ENCODE peak calls at places on chromosomes 13 and 19, in eight cellular contexts. C, Q, Z, H, X, G, Y and O are unnamed samples.

GRCh38 chr13:47508518-47509228 is 492.4 kb downstream of the SUCLA2 start:
- DNase-seq in H (no peak), G (no peak), Q (no peak), X (no peak), Z (peak), Y (no peak), C (no peak), O (no peak)

GRCh38 chr13:94967183-94968039 is 255.1 kb upstream of the SOX21 start:
- DNase-seq in C (peak), H (no peak), Q (no peak), G (no peak), Z (no peak), X (no peak), Y (peak), O (no peak)

GRCh38 chr13:98312606-98313005 is 135.5 kb upstream of the RNF113B start:
- DNase-seq in X (no peak), Z (no peak), G (no peak), H (no peak), Q (no peak), Y (no peak), C (no peak), O (no peak)

GRCh38 chr13:50760751-50761150 is 82.7 kb downstream of the DLEU7 start:
- DNase-seq in Q (no peak), Z (no peak), Y (no peak), X (no peak), G (no peak), C (no peak), H (no peak), O (no peak)

GRCh38 chr19:48830088-48830487 is 6.2 kb downstream of the HSD17B14 start:
- DNase-seq in X (no peak), Z (no peak), H (no peak), Y (no peak), Q (no peak), G (no peak), C (no peak), O (no peak)

GRCh38 chr19:58170860-58171259 is 12.0 kb upstream of the ZNF274 start:
- DNase-seq in Z (peak), C (no peak), H (no peak), Q (peak), X (no peak), G (no peak), Y (peak), O (no peak)

GRCh38 chr13:79749985-79750551 is 269.1 kb downstream of the NDFIP2 start:
- DNase-seq in G (no peak), Q (peak), H (peak), Z (peak), X (peak), Y (peak), C (no peak), O (no peak)

GRCh38 chr13:54144809-54145208 is 1116.2 kb downstream of the OLFM4 start:
- DNase-seq in X (no peak), G (no peak), C (no peak), Z (no peak), H (no peak), Q (no peak), Y (no peak), O (no peak)

GRCh38 chr19:55467236-55468053 is 2.9 kb upstream of the C19orf85 start:
- DNase-seq in C (peak), G (no peak), H (peak), Y (peak), Q (no peak), Z (no peak), X (peak), O (peak)

GRCh38 chr19:54439174-54439851 is 9.7 kb upstream of the LENG8 start:
- DNase-seq in C (peak), Y (peak), G (peak), X (peak), Z (peak), H (peak), Q (peak), O (no peak)

GRCh38 chr19:35419046-35419445 is 29.0 kb upstream of the FFAR2 start:
- DNase-seq in G (no peak), C (no peak), Q (no peak), H (no peak), Z (no peak), Y (no peak), X (no peak), O (no peak)

GRCh38 chr13:37648604-37649003 is 50.0 kb upstream of the POSTN start:
- DNase-seq in C (no peak), X (no peak), Z (peak), H (no peak), Q (peak), G (no peak), Y (peak), O (no peak)

GRCh38 chr13:112467236-112467635 is 91.1 kb downstream of the SPACA7 start:
- DNase-seq in X (no peak), H (no peak), Y (no peak), Q (no peak), Z (no peak), G (no peak), C (no peak), O (no peak)

GRCh38 chr19:7679017-7679720 is 1.5 kb upstream of the TRAPPC5 start:
- DNase-seq in H (peak), Z (peak), Q (no peak), C (peak), Y (no peak), X (no peak), G (no peak), O (no peak)

GRCh38 chr13:112767506-112768471 is 78.0 kb downstream of the ATP11A start:
- DNase-seq in X (no peak), G (no peak), H (peak), Q (no peak), Y (no peak), C (no peak), Z (no peak), O (no peak)

GRCh38 chr19:42272989-42273406 is 3.9 kb downstream of the CIC start:
- DNase-seq in G (peak), Z (no peak), Q (no peak), H (peak), C (no peak), X (no peak), Y (no peak), O (no peak)

GRCh38 chr13:80259159-80259558 is 81.8 kb downstream of the SPRY2 start:
- DNase-seq in Q (no peak), Z (no peak), H (peak), Y (no peak), G (no peak), C (no peak), X (no peak), O (no peak)

GRCh38 chr19:9178901-9179300 is at the start of gene OR7D2:
- DNase-seq in X (no peak), Q (no peak), G (no peak), Z (peak), Y (no peak), H (no peak), C (no peak), O (no peak)

GRCh38 chr13:90299238-90299637 is 1048.2 kb upstream of the MIR17HG start:
- DNase-seq in C (no peak), H (no peak), X (no peak), Q (no peak), Z (no peak), G (no peak), Y (no peak), O (no peak)

GRCh38 chr13:114161644-114162532 is 17.2 kb upstream of the CFAP97D2 start:
- DNase-seq in G (peak), H (peak), C (no peak), Z (peak), Q (no peak), X (peak), Y (peak), O (no peak)

GRCh38 chr13:62598708-62599107 is 1183.1 kb upstream of the PCDH20 start:
- DNase-seq in X (no peak), C (no peak), Z (no peak), Q (no peak), G (no peak), Y (no peak), H (no peak), O (no peak)

GRCh38 chr19:16021796-16022195 is 54.5 kb upstream of the TPM4 start:
- DNase-seq in G (no peak), Y (no peak), Q (no peak), Z (no peak), H (no peak), C (no peak), X (no peak), O (no peak)

GRCh38 chr19:5345895-5346386 is 5.3 kb upstream of the PTPRS start:
- DNase-seq in G (no peak), Q (peak), H (no peak), X (no peak), C (peak), Z (peak), Y (peak), O (no peak)

GRCh38 chr13:29449726-29450125 is 145.8 kb downstream of the SLC7A1 start:
- DNase-seq in X (no peak), H (no peak), Y (no peak), C (no peak), Q (no peak), G (no peak), Z (no peak), O (no peak)

GRCh38 chr19:53927745-53928144 is 18.7 kb downstream of the CACNG7 start:
- DNase-seq in Y (peak), C (peak), H (no peak), Z (peak), X (no peak), Q (peak), G (no peak), O (no peak)

GRCh38 chr13:29522044-29522685 is 73.3 kb downstream of the SLC7A1 start:
- DNase-seq in Y (peak), G (no peak), C (no peak), Q (peak), H (no peak), Z (no peak), X (peak), O (no peak)

GRCh38 chr13:35791191-35791902 is 314.9 kb upstream of the MAB21L1 start:
- DNase-seq in Q (no peak), X (peak), Y (peak), H (no peak), Z (peak), G (no peak), C (no peak), O (no peak)

GRCh38 chr13:99610702-99611289 is 109.5 kb downstream of the TM9SF2 start:
- DNase-seq in Y (no peak), C (no peak), G (no peak), Q (no peak), X (no peak), H (no peak), Z (no peak), O (no peak)

GRCh38 chr13:75633285-75633684 is 2.8 kb upstream of the LMO7 start:
- DNase-seq in H (no peak), X (no peak), C (no peak), Q (peak), Z (peak), Y (peak), G (no peak), O (no peak)

GRCh38 chr13:44158741-44159632 is 214.6 kb upstream of the SERP2 start:
- DNase-seq in H (no peak), C (no peak), Q (no peak), G (no peak), Y (peak), X (no peak), Z (no peak), O (no peak)

GRCh38 chr19:37987356-37988332 is 80.6 kb downstream of the SIPA1L3 start:
- DNase-seq in G (no peak), Z (no peak), X (no peak), Y (no peak), H (no peak), Q (no peak), C (no peak), O (no peak)
- TF ChIP-seq CTCF in G (peak), Z (peak), X (no peak), Y (peak), H (no peak), Q (peak), C (peak), O (no peak)

GRCh38 chr19:3157096-3157845 is 21.3 kb upstream of the S1PR4 start:
- DNase-seq in C (no peak), X (no peak), Q (no peak), Z (no peak), H (no peak), G (no peak), Y (no peak), O (no peak)
- TF ChIP-seq CTCF in C (no peak), X (no peak), Q (no peak), Z (no peak), H (no peak), G (no peak), Y (no peak), O (no peak)

DNA sequence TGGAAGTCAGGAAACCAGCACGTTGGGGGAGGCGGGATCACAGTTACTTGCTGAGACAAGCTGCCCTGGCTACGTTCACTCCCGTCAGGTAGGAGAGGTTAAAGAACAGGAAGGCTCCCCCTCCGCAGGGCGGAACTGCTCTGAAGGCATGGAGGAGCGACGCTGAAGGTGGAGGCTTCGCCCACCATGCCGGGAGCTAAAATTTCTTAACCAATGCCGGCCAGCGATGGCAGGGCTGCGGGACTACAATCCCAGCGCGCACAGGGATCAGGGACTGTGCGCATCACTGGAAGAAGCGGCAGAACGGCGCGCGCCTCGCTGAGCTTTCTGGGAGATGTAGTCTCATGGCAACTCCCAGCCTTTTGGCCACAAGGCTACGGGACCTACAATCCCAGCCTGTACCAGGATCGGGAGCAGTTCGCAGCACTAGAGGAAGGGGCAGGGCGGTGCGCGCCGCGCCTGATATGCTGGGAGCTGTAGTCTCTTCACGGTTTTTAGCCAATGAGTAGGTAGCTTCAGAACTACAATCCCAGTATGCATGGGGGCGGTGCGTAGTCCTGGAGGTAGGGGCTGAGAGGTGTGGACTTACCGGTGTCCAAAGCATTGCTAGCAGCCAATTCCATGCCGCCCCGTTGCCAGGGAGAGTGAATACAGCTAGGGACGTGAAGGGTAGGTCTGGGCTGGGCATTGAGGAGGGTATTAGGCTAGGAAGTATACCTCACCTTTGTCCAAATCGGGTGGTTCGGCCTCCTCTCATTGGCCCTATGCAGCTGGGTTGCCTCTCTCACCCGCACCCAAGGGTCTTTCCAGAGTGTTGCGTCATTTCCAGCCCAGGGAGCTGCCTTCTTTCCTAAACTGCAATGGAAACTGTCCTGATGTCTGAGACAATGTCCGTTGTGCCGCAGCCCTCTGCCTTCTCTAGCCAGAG is 12.8 kb upstream of the ZNF682 start:
- DNase-seq in G (peak), Y (peak), C (peak), X (peak), Q (peak), Z (peak), H (peak), O (peak)
- TF ChIP-seq CTCF in G (no peak), Y (peak), C (no peak), X (no peak), Q (peak), Z (no peak), H (no peak), O (no peak)

GRCh38 chr13:72808917-72809500 is 27.1 kb downstream of the PIBF1 start:
- DNase-seq in Q (no peak), Y (no peak), G (no peak), X (no peak), H (no peak), Z (peak), C (no peak), O (no peak)
- TF ChIP-seq CTCF in Q (no peak), Y (peak), G (peak), X (no peak), H (peak), Z (peak), C (no peak), O (peak)

GRCh38 chr19:40689339-40690049 is 957 bp downstream of the NUMBL start:
- DNase-seq in X (no peak), C (no peak), G (peak), H (peak), Z (peak), Q (peak), Y (peak), O (no peak)
- TF ChIP-seq CTCF in X (no peak), C (no peak), G (no peak), H (no peak), Z (no peak), Q (no peak), Y (no peak), O (no peak)

DNA sequence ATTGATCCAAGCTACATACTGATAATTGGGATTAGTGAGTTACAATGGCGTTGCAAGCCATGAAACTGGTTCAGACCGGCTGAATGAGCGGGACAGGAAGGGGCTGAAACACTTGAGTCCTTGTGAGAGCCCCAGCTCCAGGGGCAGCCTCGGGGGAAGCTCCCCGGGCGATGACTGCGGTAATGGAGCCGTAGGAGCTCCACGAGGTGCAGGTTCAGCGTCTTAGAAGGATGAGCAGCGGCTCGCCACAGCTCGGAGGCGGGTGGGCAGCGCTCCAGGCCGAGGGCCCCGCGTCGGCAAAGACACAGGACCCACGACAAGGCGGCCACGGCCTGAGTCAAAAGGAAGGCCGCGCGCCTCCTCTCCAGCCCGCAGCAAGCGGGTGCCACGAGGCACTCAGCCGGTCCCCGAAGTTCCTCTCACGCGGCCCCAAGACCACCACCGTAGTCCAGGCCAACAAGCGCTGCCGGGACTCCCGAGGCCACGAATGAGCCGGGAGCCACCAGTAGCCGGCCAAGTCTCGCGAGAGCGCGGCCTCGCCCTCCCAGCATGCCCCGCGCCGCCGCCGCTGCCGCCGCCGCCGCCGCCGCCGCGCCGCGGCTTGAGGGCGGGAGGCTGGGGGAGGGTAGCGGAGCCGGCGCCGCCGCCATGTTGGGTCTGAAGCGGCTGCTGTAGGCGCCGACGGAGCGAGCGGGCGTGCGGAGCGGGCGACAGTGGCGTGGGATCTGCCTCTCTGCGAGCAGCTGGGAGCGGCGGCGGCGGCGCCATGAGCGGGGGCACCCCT is at the start of gene LSM14A:
- DNase-seq in G (peak), X (peak), H (peak), Q (peak), C (peak), Y (peak), Z (peak), O (peak)
- TF ChIP-seq CTCF in G (no peak), X (peak), H (no peak), Q (no peak), C (no peak), Y (no peak), Z (no peak), O (no peak)

GRCh38 chr13:87889241-87889640 is 218.1 kb downstream of the SLITRK5 start:
- DNase-seq in H (no peak), Y (no peak), G (no peak), Z (no peak), C (no peak), Q (no peak), X (no peak), O (no peak)

GRCh38 chr13:87893186-87893585 is 222.0 kb downstream of the SLITRK5 start:
- DNase-seq in H (no peak), X (no peak), Y (no peak), Q (no peak), Z (no peak), G (no peak), C (no peak), O (no peak)

DNA sequence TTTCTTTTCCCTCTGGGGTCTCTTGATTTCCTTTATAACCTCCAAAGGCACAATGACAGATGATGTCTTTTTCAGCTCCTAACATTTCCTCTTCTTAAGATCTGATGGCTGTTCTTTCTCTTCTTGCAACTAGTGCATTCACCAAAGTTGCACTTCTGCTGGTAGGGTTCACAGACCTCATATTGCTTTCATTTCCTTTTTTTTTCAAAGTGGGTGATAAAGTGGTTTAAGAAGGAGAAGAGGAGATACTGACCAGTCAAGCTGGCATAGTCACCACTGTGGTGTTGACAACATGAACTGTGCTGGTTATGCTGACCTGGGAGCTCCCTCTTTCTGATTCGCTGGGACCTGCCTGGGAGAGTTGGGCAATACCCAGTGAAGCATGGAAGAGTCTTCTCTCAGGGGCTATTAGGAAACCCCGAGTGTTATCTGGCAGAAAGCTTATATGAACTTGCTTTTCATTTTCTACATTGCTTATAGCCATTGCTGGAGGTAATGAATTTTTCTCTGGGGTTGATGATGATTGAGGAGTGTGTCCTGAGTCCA is 222.9 kb downstream of the SLITRK5 start:
- DNase-seq in Y (no peak), Q (no peak), G (no peak), C (no peak), X (no peak), H (no peak), Z (no peak), O (no peak)
- TF ChIP-seq CTCF in Y (no peak), Q (no peak), G (no peak), C (no peak), X (no peak), H (no peak), Z (no peak), O (no peak)

GRCh38 chr13:24308068-24308445 is 1.3 kb upstream of the C1QTNF9 start:
- DNase-seq in X (no peak), Z (no peak), C (no peak), Y (no peak), H (no peak), G (no peak), Q (no peak), O (no peak)

GRCh38 chr13:24308488-24309020 is 826 bp upstream of the C1QTNF9 start:
- DNase-seq in Q (no peak), Z (no peak), H (no peak), C (no peak), Y (no peak), X (no peak), G (no peak), O (no peak)

GRCh38 chr13:24313449-24313848 is 4.1 kb downstream of the C1QTNF9 start:
- DNase-seq in C (no peak), Q (peak), X (no peak), Y (no peak), G (no peak), Z (no peak), H (no peak), O (no peak)
- TF ChIP-seq CTCF in C (no peak), Q (peak), X (no peak), Y (peak), G (peak), Z (no peak), H (no peak), O (no peak)

DNA sequence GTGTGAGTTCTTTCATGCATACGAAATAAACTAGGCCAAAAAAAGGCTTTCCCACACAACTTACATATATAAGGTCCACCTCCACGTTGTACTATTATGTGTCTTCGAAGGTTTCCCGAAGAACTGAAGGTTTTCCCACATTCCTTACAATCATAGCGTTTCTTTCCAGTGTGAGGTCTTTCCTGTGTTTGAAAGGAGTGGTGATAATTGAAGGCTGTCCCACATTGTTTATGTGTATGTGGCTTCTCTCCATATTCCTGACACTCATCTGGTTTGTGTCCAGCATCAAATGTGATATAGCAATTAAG is 14.6 kb downstream of the ZNF442 start:
- DNase-seq in H (no peak), C (no peak), Z (no peak), Y (no peak), G (no peak), Q (no peak), X (no peak), O (no peak)
- TF ChIP-seq CTCF in H (no peak), C (no peak), Z (no peak), Y (no peak), G (no peak), Q (no peak), X (no peak), O (no peak)